ENCODE peak calls at places on chromosomes 2 and 18, in eight cellular contexts. U is heart left ventricle, F is colonic mucosa, W is IMR-90, C is brain microvascular endothelial cell, I is osteoblast, M is fibroblast of mammary gland, H is Panc1. K is an unnamed sample.

GRCh38 chr2:113088173-113088992 is 20.6 kb downstream of the IL1F10 start:
- DNase-seq in W (no peak), U (no peak), C (no peak), M (no peak), I (no peak), H (no peak), F (no peak), K (no peak)

GRCh38 chr18:837922-838321 is 25.9 kb upstream of the YES1 start:
- DNase-seq in I (no peak), C (no peak), F (no peak), W (no peak), M (peak; percentile 57), H (no peak), U (no peak), K (no peak)

GRCh38 chr18:449374-449773 is 51.1 kb downstream of the COLEC12 start:
- DNase-seq in W (no peak), C (no peak), H (no peak), M (no peak), U (no peak), I (no peak), F (no peak), K (no peak)

GRCh38 chr2:43851026-43851980 is 12.5 kb downstream of the ABCG8 start:
- DNase-seq in H (no peak), M (no peak), C (no peak), W (no peak), I (no peak), U (no peak), F (no peak), K (no peak)

GRCh38 chr18:24176727-24177416 is 38.0 kb downstream of the CABYR start:
- DNase-seq in M (peak; percentile 60), F (peak; percentile 72), W (peak; percentile 56), H (no peak), U (no peak), C (peak; percentile 44), I (peak; percentile 66), K (peak; percentile 33)

GRCh38 chr2:219460424-219460926 is 25.8 kb downstream of the SPEG start:
- DNase-seq in F (no peak), M (peak; percentile 45), H (no peak), I (peak; percentile 99), C (no peak), W (peak; percentile 85), U (peak; percentile 84), K (no peak)

GRCh38 chr2:113078350-113078839 is 10.6 kb downstream of the IL1F10 start:
- DNase-seq in U (no peak), F (peak; percentile 26), H (peak; percentile 52), W (no peak), C (peak; percentile 16), I (no peak), M (peak; percentile 61), K (no peak)

GRCh38 chr18:23701017-23701416 is 11.8 kb downstream of the LAMA3 start:
- DNase-seq in W (no peak), U (no peak), I (no peak), H (no peak), C (no peak), M (no peak), F (no peak), K (no peak)

GRCh38 chr2:232276084-232276738 is 102.3 kb upstream of the ALPP start:
- DNase-seq in U (no peak), C (no peak), I (no peak), W (no peak), M (no peak), F (no peak), H (no peak), K (no peak)

GRCh38 chr18:58541789-58542425 is 87.0 kb downstream of the ALPK2 start:
- DNase-seq in W (peak; percentile 99), C (peak; percentile 94), I (peak; percentile 80), U (no peak), M (peak; percentile 98), F (no peak), H (peak; percentile 84), K (no peak)

GRCh38 chr2:237691908-237692600 is 64.7 kb downstream of the LRRFIP1 start:
- DNase-seq in C (peak; percentile 86), W (peak; percentile 80), M (peak; percentile 77), U (peak; percentile 99), F (peak; percentile 100), I (peak; percentile 97), H (no peak), K (peak; percentile 85)

GRCh38 chr18:48800877-48801727 is 149.7 kb downstream of the SMAD7 start:
- DNase-seq in U (no peak), C (no peak), M (peak; percentile 45), I (peak; percentile 91), W (peak; percentile 78), H (no peak), F (peak; percentile 18), K (no peak)

GRCh38 chr18:79698668-79699335 is 19.2 kb downstream of the CTDP1 start:
- DNase-seq in C (peak; percentile 45), F (no peak), I (peak; percentile 98), M (peak; percentile 18), U (no peak), W (peak; percentile 84), H (no peak), K (peak; percentile 19)

DNA sequence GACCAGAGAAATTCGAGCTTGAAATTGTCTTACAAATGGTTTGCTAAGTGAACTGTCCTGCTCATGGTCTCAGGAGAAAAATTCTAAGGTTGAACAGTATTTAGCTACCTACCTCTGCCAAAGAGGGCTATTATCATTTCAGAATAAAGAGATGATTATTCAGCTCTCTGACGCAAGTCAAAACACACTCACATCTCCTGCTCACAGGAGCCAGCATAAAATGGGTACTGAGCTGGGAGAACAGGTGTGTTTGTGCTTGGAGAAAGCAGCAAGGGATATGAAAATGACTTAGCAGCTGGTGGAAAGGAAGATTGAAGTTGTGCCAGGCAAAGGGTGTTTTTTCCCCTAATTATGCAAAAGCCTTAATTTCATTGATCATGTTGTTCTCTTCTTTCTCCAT is 47.3 kb upstream of the TANK start:
- DNase-seq in F (no peak), I (no peak), W (no peak), H (no peak), M (no peak), U (no peak), C (no peak), K (no peak)
- H3K4me3 ChIP-seq in F (no peak overlapping the region), I (no peak overlapping the region), W (no peak overlapping the region), H (no peak overlapping the region), M (no peak overlapping the region), U (no peak overlapping the region), C (no peak overlapping the region), K (no peak overlapping the region)

DNA sequence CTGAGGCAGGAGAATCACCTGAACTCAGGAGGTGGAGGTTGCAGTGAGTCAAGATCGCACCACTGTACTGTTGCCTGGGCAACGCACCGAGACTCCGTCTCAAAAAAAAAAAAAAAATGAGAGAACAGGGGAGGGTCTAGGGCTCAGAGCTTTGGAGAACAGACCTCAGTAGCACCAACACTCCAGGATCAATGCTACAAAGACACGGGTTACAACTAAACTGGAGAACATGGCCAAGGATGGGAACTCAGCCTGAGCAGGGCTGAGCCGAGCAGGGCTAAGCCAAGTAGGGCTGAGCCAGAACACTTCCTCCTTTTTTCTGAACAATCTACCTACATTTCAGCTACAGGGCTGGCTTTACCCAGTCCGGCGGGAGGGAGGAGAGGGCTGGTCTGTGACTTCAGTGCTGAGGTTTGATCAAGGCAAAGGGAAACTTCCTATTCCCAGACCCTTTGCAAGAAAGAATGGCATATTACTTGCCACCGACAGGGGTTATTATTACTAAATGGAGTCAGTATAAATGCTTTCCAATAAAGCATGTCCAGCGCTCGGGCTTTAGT is 2.9 kb upstream of the CASP8 start:
- DNase-seq in I (peak; percentile 29), F (peak; percentile 71), W (peak; percentile 5), C (no peak), U (peak; percentile 65), M (no peak), H (no peak), K (no peak)
- TF ChIP-seq CTCF in I (no peak), F (no peak), W (no peak), C (no peak), U (no peak), M (peak; percentile 3), H (no peak), K (no peak)

GRCh38 chr18:3457261-3457724 is 7.3 kb downstream of the TGIF1 start:
- DNase-seq in I (no peak), U (no peak), C (no peak), F (peak; percentile 66), M (no peak), W (no peak), H (no peak), K (no peak)

GRCh38 chr18:3456686-3457069 is 6.7 kb downstream of the TGIF1 start:
- DNase-seq in H (no peak), F (peak; percentile 58), W (no peak), I (no peak), U (no peak), C (no peak), M (no peak), K (no peak)

GRCh38 chr18:3454365-3455089 is 4.6 kb downstream of the TGIF1 start:
- DNase-seq in H (no peak), C (peak; percentile 50), W (peak; percentile 72), U (no peak), F (peak; percentile 71), I (no peak), M (peak; percentile 73), K (no peak)

GRCh38 chr18:3455090-3455640 is 5.2 kb downstream of the TGIF1 start:
- DNase-seq in F (no peak), M (no peak), C (no peak), I (no peak), U (no peak), W (no peak), H (no peak), K (no peak)

DNA sequence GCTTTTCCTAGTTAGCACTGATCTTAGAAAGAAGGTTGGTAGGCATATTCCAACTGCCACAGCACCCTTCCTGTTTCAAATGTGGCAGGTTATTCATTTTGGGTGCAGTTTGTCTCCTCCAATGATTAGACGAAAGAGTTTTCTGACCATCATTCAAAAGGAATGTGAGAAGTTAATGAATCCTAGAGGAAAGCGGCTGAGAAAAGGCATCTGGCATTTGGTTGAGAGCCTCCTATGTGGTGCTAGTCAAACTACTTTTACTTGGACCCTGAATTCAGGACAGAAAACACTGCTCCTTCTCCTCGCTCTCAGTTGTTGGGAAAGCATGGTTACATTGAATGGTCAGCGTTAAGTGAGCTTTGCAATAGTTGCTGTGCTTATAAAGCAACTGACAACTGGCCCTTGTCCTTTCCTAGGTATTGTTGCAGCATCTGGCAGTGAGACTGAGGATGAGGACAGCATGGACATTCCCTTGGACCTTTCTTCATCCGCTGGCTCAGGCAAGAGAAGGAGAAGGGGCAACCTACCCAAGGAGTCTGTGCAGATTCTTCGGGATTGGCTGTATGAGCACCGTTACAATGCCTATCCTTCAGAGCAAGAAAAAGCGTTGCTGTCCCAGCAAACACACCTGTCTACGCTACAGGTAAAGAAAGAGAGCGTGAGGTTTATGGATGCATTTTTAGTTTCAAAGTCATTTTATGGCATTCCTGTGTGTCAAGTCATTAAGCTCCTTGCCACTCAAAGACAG is 6.1 kb downstream of the TGIF1 start:
- DNase-seq in M (peak; percentile 56), F (peak; percentile 57), I (no peak), H (no peak), U (no peak), C (no peak), W (peak; percentile 54), K (no peak)
- H3K4me3 ChIP-seq in M (no peak overlapping the region), F (no peak overlapping the region), I (no peak overlapping the region), H (peak overlapping the region; percentile 98), U (no peak overlapping the region), C (no peak overlapping the region), W (no peak overlapping the region), K (no peak overlapping the region)

DNA sequence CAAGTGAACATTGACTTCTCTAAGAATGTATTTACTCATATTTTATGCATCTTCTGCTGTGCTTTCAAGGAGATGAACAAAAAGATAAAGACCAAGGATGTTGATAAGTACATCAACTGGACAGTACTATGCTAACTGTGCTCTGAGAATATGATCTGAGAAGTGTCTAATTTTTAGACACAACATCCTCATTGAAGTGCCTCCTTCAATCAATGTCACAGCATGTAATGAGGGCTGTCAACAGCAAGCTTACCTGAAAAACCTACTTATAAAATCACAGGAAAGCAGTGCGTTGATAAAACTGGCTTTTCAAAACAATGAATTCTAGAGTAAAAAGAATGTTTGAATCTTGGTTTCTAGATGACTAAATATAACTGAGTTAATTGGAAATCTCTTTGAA is 452.9 kb upstream of the DSEL start:
- DNase-seq in W (no peak), C (no peak), F (no peak), M (no peak), H (no peak), U (no peak), I (no peak), K (no peak)
- TF ChIP-seq CTCF in W (no peak), C (no peak), F (no peak), M (no peak), H (no peak), U (no peak), I (no peak), K (no peak)

K was measured in dorsolateral prefrontal cortex.